ENCODE peak calls at places on chromosomes 7 and 10, in four cellular contexts. One of them, this sample, is unnamed.

GRCh38 chr7:82050134-82050533 is 280.3 kb upstream of the HGF start:
- DNase-seq in K562: no peak
- DNase-seq in HepG2: peak; percentile 3
- DNase-seq in GM12878: no peak
- DNase-seq in this sample: no peak

GRCh38 chr10:70649526-70649925 is 22.8 kb upstream of the ADAMTS14 start:
- DNase-seq in K562: peak; percentile 80
- DNase-seq in HepG2: no peak
- DNase-seq in GM12878: no peak
- DNase-seq in this sample: no peak

GRCh38 chr10:103598654-103599115 is 105.2 kb downstream of the NEURL1 start:
- DNase-seq in K562: peak; percentile 67
- DNase-seq in HepG2: peak; percentile 72
- DNase-seq in GM12878: no peak
- DNase-seq in this sample: peak; percentile 81

GRCh38 chr10:80126876-80127275 is 5.7 kb upstream of the PLAC9 start:
- DNase-seq in K562: no peak
- DNase-seq in HepG2: no peak
- DNase-seq in GM12878: no peak
- DNase-seq in this sample: no peak

GRCh38 chr7:141511370-141512335 is 39.6 kb upstream of the AGK start:
- DNase-seq in K562: no peak
- DNase-seq in HepG2: no peak
- DNase-seq in GM12878: no peak
- DNase-seq in this sample: peak; percentile 80

GRCh38 chr10:23157691-23158369 is 34.3 kb upstream of the PTF1A start:
- DNase-seq in K562: peak; percentile 56
- DNase-seq in HepG2: peak; percentile 63
- DNase-seq in GM12878: no peak
- DNase-seq in this sample: no peak

GRCh38 chr10:70736470-70736982 is 48.7 kb downstream of the TBATA start:
- DNase-seq in K562: no peak
- DNase-seq in HepG2: peak; percentile 27
- DNase-seq in GM12878: no peak
- DNase-seq in this sample: no peak

GRCh38 chr10:42952358-42952757 is 124.5 kb upstream of the RET start:
- DNase-seq in K562: peak; percentile 33
- DNase-seq in HepG2: peak; percentile 13
- DNase-seq in GM12878: no peak
- DNase-seq in this sample: peak; percentile 89

GRCh38 chr10:6748981-6749630 is 169.0 kb upstream of the PRKCQ start:
- DNase-seq in K562: no peak
- DNase-seq in HepG2: no peak
- DNase-seq in GM12878: no peak
- DNase-seq in this sample: no peak

GRCh38 chr10:22427890-22428571 is 82.7 kb downstream of the SPAG6 start:
- DNase-seq in K562: peak; percentile 17
- DNase-seq in HepG2: no peak
- DNase-seq in GM12878: no peak
- DNase-seq in this sample: no peak

GRCh38 chr7:96321041-96321669 is 743 bp downstream of the SLC25A13 start:
- DNase-seq in K562: peak; percentile 90
- DNase-seq in HepG2: peak; percentile 88
- DNase-seq in GM12878: peak; percentile 28
- DNase-seq in this sample: peak; percentile 80

GRCh38 chr7:23191022-23191421 is 9.2 kb downstream of the NUP42 start:
- DNase-seq in K562: peak; percentile 76
- DNase-seq in HepG2: no peak
- DNase-seq in GM12878: no peak
- DNase-seq in this sample: no peak

GRCh38 chr10:130635528-130635927 is 499.3 kb downstream of the GLRX3 start:
- DNase-seq in K562: no peak
- DNase-seq in HepG2: no peak
- DNase-seq in GM12878: no peak
- DNase-seq in this sample: no peak

GRCh38 chr7:70460066-70460465 is 671.9 kb upstream of the GALNT17 start:
- DNase-seq in K562: no peak
- DNase-seq in HepG2: no peak
- DNase-seq in GM12878: no peak
- DNase-seq in this sample: no peak

GRCh38 chr10:134205-134742 is 981 bp upstream of the ZMYND11 start:
- DNase-seq in K562: no peak
- DNase-seq in HepG2: no peak
- DNase-seq in GM12878: no peak
- DNase-seq in this sample: no peak

GRCh38 chr10:75191821-75192568 is 18.6 kb upstream of the VDAC2 start:
- DNase-seq in K562: peak; percentile 84
- DNase-seq in HepG2: peak; percentile 78
- DNase-seq in GM12878: no peak
- DNase-seq in this sample: no peak

GRCh38 chr10:44921061-44921460 is 9.9 kb downstream of the TMEM72 start:
- DNase-seq in K562: no peak
- DNase-seq in HepG2: no peak
- DNase-seq in GM12878: no peak
- DNase-seq in this sample: peak; percentile 22

GRCh38 chr10:3755440-3756359 is 29.3 kb downstream of the KLF6 start:
- DNase-seq in K562: no peak
- DNase-seq in HepG2: peak; percentile 71
- DNase-seq in GM12878: no peak
- DNase-seq in this sample: no peak

GRCh38 chr10:103254538-103255325 is 9.0 kb downstream of the RPEL1 start:
- DNase-seq in K562: peak; percentile 24
- DNase-seq in HepG2: no peak
- DNase-seq in GM12878: no peak
- DNase-seq in this sample: no peak

GRCh38 chr10:119817991-119818888 is 54.4 kb downstream of the MCMBP start:
- DNase-seq in K562: no peak
- DNase-seq in HepG2: no peak
- DNase-seq in GM12878: no peak
- DNase-seq in this sample: peak; percentile 96

GRCh38 chr10:66538352-66538751 is 387.5 kb upstream of the LRRTM3 start:
- DNase-seq in K562: no peak
- DNase-seq in HepG2: no peak
- DNase-seq in GM12878: no peak
- DNase-seq in this sample: no peak

GRCh38 chr10:86870679-86871078 is 86.7 kb downstream of the MMRN2 start:
- DNase-seq in K562: no peak
- DNase-seq in HepG2: no peak
- DNase-seq in GM12878: no peak
- DNase-seq in this sample: no peak

GRCh38 chr7:66921396-66921917 is 432 bp downstream of the TMEM248 start:
- DNase-seq in K562: no peak
- DNase-seq in HepG2: no peak
- DNase-seq in GM12878: no peak
- DNase-seq in this sample: no peak

GRCh38 chr10:124003481-124004371 is 89.7 kb downstream of the CHST15 start:
- DNase-seq in K562: no peak
- DNase-seq in HepG2: no peak
- DNase-seq in GM12878: no peak
- DNase-seq in this sample: no peak

GRCh38 chr10:128360783-128361182 is 234.6 kb upstream of the MKI67 start:
- DNase-seq in K562: no peak
- DNase-seq in HepG2: no peak
- DNase-seq in GM12878: no peak
- DNase-seq in this sample: no peak

GRCh38 chr10:117268907-117269306 is 28.0 kb downstream of the SLC18A2 start:
- DNase-seq in K562: no peak
- DNase-seq in HepG2: no peak
- DNase-seq in GM12878: no peak
- DNase-seq in this sample: no peak

DNA sequence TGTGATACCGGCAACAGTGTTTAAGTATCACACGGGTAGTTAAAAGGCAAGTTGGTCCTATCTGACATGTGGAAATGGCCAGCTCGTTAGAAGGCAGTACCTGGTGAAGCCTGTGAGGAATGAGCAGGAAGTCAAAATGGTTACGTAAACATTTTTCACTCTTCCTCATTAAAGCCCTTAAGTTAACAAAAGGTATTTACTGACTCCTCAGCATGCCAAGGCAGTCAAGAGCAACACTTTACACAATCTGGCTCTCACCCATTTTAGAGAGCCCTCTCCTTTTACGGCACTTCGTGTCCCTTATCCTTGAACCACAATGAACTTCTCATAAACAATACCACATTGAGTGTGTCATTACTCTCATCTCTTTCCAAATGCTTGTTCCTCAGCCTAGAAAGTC is 11.0 kb upstream of the RSBN1L start:
- DNase-seq in K562: no peak
- DNase-seq in HepG2: peak; percentile 27
- DNase-seq in GM12878: no peak
- DNase-seq in this sample: no peak
- TF ChIP-seq ATF2 in K562: no peak
- TF ChIP-seq ATF2 in HepG2: no peak
- TF ChIP-seq ATF2 in GM12878: no peak
- TF ChIP-seq ATF2 in this sample: no peak

DNA sequence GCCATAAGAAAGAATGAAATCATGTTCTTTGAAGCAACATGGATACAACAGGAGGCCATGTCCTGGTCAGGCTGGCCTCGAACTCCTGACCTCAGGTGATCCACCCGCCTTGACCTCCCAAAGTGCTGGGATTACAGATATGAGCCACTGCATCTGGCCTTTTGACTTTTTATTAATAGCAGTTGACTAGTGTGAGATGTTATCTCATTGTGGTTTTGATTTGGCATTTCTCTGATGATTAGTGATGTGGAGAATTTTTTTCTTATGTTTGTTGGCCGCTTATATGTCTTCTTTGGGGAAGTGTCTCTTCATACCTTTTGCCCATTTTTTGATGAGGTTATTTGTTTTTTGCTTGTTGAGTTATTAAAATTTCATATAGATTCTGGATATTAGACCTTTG is 400.9 kb downstream of the SUGCT start:
- DNase-seq in K562: no peak
- DNase-seq in HepG2: no peak
- DNase-seq in GM12878: no peak
- DNase-seq in this sample: no peak
- TF ChIP-seq POLR2AphosphoS5 in K562: no peak
- TF ChIP-seq POLR2AphosphoS5 in HepG2: no peak
- TF ChIP-seq POLR2AphosphoS5 in GM12878: no peak
- TF ChIP-seq POLR2AphosphoS5 in this sample: no peak

DNA sequence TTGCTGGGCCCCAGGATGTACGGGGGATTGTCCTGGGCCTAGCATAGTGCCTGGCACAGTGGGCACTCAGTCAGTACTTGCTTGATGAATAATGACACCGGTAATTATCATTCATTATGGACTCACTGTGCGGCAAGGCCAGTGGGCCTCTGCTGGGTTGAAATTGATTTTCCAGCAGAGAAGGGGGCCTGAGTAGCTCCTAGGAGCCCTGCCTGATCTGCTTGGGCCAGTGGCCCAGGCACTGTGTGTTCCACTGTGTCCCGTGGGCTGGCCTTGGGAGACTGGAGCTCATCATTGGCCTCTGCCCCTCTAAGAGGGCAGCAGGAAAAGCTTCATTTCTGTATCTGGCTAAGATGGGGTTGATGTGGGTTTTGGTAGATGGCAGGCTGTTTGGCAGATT is 1.4 kb downstream of the CHST3 start:
- DNase-seq in K562: no peak
- DNase-seq in HepG2: no peak
- DNase-seq in GM12878: no peak
- DNase-seq in this sample: no peak
- H3K27ac ChIP-seq in K562: no peak overlapping the region
- H3K27ac ChIP-seq in HepG2: peak overlapping the region; percentile 86
- H3K27ac ChIP-seq in GM12878: no peak overlapping the region
- H3K27ac ChIP-seq in this sample: no peak overlapping the region

GRCh38 chr7:17679427-17679826 is 260.9 kb downstream of the SNX13 start:
- DNase-seq in K562: no peak
- DNase-seq in HepG2: no peak
- DNase-seq in GM12878: no peak
- DNase-seq in this sample: no peak

GRCh38 chr7:17681965-17682364 is 258.3 kb downstream of the SNX13 start:
- DNase-seq in K562: no peak
- DNase-seq in HepG2: no peak
- DNase-seq in GM12878: no peak
- DNase-seq in this sample: no peak

GRCh38 chr7:17680943-17681351 is 259.3 kb downstream of the SNX13 start:
- DNase-seq in K562: no peak
- DNase-seq in HepG2: peak; percentile 11
- DNase-seq in GM12878: no peak
- DNase-seq in this sample: no peak

GRCh38 chr7:17682586-17682985 is 257.7 kb downstream of the SNX13 start:
- DNase-seq in K562: no peak
- DNase-seq in HepG2: no peak
- DNase-seq in GM12878: no peak
- DNase-seq in this sample: no peak

GRCh38 chr7:17680026-17680425 is 260.3 kb downstream of the SNX13 start:
- DNase-seq in K562: no peak
- DNase-seq in HepG2: no peak
- DNase-seq in GM12878: no peak
- DNase-seq in this sample: no peak
- TF ChIP-seq ATF2 in K562: no peak
- TF ChIP-seq ATF2 in HepG2: no peak
- TF ChIP-seq ATF2 in GM12878: no peak
- TF ChIP-seq ATF2 in this sample: no peak

DNA sequence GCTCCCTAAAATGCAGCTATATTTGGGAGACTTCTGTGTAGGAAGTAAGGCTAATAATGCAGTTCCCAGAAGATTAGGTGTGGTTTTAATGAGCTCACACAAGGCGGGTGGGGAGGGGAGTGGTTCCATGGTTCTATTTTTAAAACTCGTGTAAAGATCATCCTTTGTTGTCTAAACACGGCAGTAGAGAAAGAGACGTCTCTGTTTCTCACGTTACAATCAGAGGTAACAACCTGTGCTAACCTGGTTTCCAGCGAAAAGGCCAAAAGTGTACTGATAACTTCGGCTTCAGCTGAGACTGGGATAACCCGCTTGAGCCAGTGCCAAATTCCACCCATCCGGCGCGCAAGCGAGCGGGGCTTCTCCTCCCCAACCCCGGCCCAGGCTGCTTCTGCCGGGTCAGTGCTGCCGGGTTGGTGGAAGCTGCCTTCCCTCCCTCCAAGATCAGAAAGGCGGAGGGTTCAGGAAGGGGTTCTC is 2.5 kb upstream of the MAP3K8 start:
- DNase-seq in K562: peak; percentile 62
- DNase-seq in HepG2: no peak
- DNase-seq in GM12878: no peak
- DNase-seq in this sample: no peak
- TF ChIP-seq POLR2AphosphoS5 in K562: no peak
- TF ChIP-seq POLR2AphosphoS5 in HepG2: no peak
- TF ChIP-seq POLR2AphosphoS5 in GM12878: no peak
- TF ChIP-seq POLR2AphosphoS5 in this sample: no peak

GRCh38 chr7:35004531-35005096 is 32.7 kb downstream of the DPY19L1 start:
- DNase-seq in K562: peak; percentile 41
- DNase-seq in HepG2: peak; percentile 24
- DNase-seq in GM12878: no peak
- DNase-seq in this sample: no peak
- H3K27ac ChIP-seq in K562: peak overlapping the region; percentile 94
- H3K27ac ChIP-seq in HepG2: no peak overlapping the region
- H3K27ac ChIP-seq in GM12878: no peak overlapping the region
- H3K27ac ChIP-seq in this sample: no peak overlapping the region